ENCODE peak calls at places on chromosomes 4 and X, in ten cellular contexts. Y, A, H, J, T, X, U, D, S and R are unnamed samples.
A peak's percentile ranks its signal among the peaks of the same experiment; 100 is the strongest.

GRCh38 chrX:43474321-43474720 is 181.8 kb upstream of the MAOA start:
- DNase-seq in D (no peak), J (no peak), S (no peak), A (no peak), T (no peak), Y (no peak), X (no peak), H (no peak), U (peak; percentile 21), R (no peak)

GRCh38 chrX:40912576-40912975 is 172.7 kb upstream of the USP9X start:
- DNase-seq in T (no peak), A (no peak), U (peak; percentile 81), J (no peak), S (no peak), Y (peak; percentile 21), H (no peak), X (no peak), D (no peak), R (no peak)

GRCh38 chrX:79466636-79467035 is 99.5 kb upstream of the ITM2A start:
- DNase-seq in T (no peak), J (no peak), D (no peak), U (no peak), X (no peak), A (no peak), Y (no peak), H (no peak), S (no peak), R (no peak)

GRCh38 chrX:55709735-55710134 is 7.8 kb upstream of the RRAGB start:
- DNase-seq in S (no peak), D (peak; percentile 25), J (no peak), A (no peak), X (no peak), Y (peak; percentile 8), H (peak; percentile 45), U (peak; percentile 37), T (no peak), R (no peak)

GRCh38 chr4:26410385-26411293 is 79.6 kb downstream of the CCKAR start:
- DNase-seq in Y (peak; percentile 73), J (peak; percentile 63), A (no peak), H (peak; percentile 65), U (peak; percentile 42), T (no peak), D (peak; percentile 72), X (no peak), S (peak; percentile 33), R (no peak)

GRCh38 chr4:40995850-40996249 is 218.5 kb downstream of the APBB2 start:
- DNase-seq in H (peak; percentile 20), X (no peak), S (no peak), D (peak; percentile 74), A (no peak), T (no peak), J (no peak), U (no peak), Y (no peak), R (no peak)

GRCh38 chrX:132171881-132172280 is 44.1 kb upstream of the FRMD7 start:
- DNase-seq in U (no peak), A (no peak), D (no peak), J (no peak), X (no peak), Y (no peak), S (no peak), H (no peak), T (no peak), R (no peak)

GRCh38 chr4:38774181-38774580 is 8.6 kb downstream of the TLR10 start:
- DNase-seq in J (no peak), Y (no peak), H (no peak), A (no peak), X (no peak), D (no peak), S (no peak), T (no peak), U (peak; percentile 75), R (no peak)

GRCh38 chrX:16186380-16187007 is 19.2 kb downstream of the MAGEB17 start:
- DNase-seq in H (no peak), U (no peak), J (no peak), S (no peak), T (no peak), X (no peak), D (no peak), Y (no peak), A (no peak), R (no peak)

GRCh38 chrX:19879181-19879580 is 8.2 kb downstream of the SH3KBP1 start:
- DNase-seq in U (no peak), T (no peak), H (no peak), J (no peak), X (no peak), S (peak; percentile 15), A (no peak), Y (no peak), D (no peak), R (no peak)

GRCh38 chrX:153817291-153817690 is 13.1 kb downstream of the PDZD4 start:
- DNase-seq in J (no peak), X (no peak), S (no peak), D (no peak), U (no peak), A (no peak), H (no peak), Y (no peak), T (no peak), R (no peak)

GRCh38 chr4:26473893-26474292 is 16.4 kb downstream of the CCKAR start:
- DNase-seq in S (no peak), A (no peak), X (no peak), D (no peak), T (no peak), H (peak; percentile 41), Y (no peak), U (no peak), J (no peak), R (no peak)

GRCh38 chr4:114384629-114385028 is 214.0 kb upstream of the UGT8 start:
- DNase-seq in H (peak; percentile 36), A (no peak), J (no peak), U (no peak), X (no peak), D (peak; percentile 68), T (no peak), Y (peak; percentile 58), S (peak; percentile 5), R (no peak)

GRCh38 chr4:98673978-98674377 is 15.6 kb upstream of the TSPAN5 start:
- DNase-seq in A (no peak), Y (no peak), X (no peak), T (no peak), J (no peak), D (no peak), S (no peak), H (no peak), U (no peak), R (no peak)

GRCh38 chr4:75018811-75019210 is 85.9 kb downstream of the PARM1 start:
- DNase-seq in H (no peak), X (no peak), J (no peak), S (no peak), D (no peak), Y (no peak), A (no peak), U (no peak), T (no peak), R (no peak)

DNA sequence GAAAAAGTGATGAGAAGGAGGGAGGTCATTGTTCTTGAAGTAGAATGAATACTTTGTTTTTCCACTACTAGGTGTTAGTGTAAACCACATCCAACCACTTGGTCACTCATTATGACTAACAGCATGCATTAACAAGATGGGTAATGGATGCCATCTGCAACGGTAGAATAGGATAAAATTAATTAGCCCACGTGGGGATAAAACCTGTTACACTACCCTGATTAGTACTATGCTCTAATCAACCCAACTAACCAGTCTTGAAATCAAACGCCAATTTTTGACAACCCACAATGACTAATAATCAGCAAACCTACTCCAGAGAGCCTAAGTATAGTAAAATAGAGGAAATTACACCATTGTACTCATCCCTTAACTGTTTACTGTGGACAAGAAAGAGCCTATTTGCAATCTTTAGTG is 93.4 kb upstream of the MCF2 start:
- DNase-seq in J (no peak), S (no peak), D (no peak), T (no peak), Y (no peak), X (no peak), U (no peak), H (no peak), A (no peak), R (no peak)
- TF ChIP-seq CTCF in J (no peak), S (no peak), D (no peak), T (no peak), Y (no peak), X (no peak), U (no peak), H (no peak), A (no peak), R (no peak)

GRCh38 chr4:82578935-82579334 is 17.1 kb upstream of the TMEM150C start:
- DNase-seq in X (no peak), U (no peak), A (no peak), T (no peak), H (no peak), Y (no peak), D (no peak), S (no peak), J (no peak), R (no peak)
- TF ChIP-seq CTCF in X (no peak), U (peak; percentile 27), A (no peak), T (peak; percentile 27), H (no peak), Y (no peak), D (peak; percentile 36), S (no peak), J (no peak), R (no peak)

GRCh38 chrX:37905436-37906147 is 58.2 kb upstream of the DYNLT3 start:
- DNase-seq in S (peak; percentile 27), A (peak; percentile 31), T (peak; percentile 25), H (no peak), Y (peak; percentile 90), D (peak; percentile 78), J (no peak), U (no peak), X (peak; percentile 23), R (no peak)
- TF ChIP-seq CTCF in S (no peak), A (peak; percentile 29), T (no peak), H (no peak), Y (peak; percentile 61), D (peak; percentile 36), J (peak; percentile 9), U (peak; percentile 15), X (no peak), R (no peak)

GRCh38 chr4:95107004-95107403 is 349.2 kb downstream of the BMPR1B start:
- DNase-seq in T (no peak), J (no peak), H (no peak), X (no peak), U (no peak), A (no peak), S (no peak), D (no peak), Y (no peak), R (no peak)

GRCh38 chr4:95105983-95106382 is 348.2 kb downstream of the BMPR1B start:
- DNase-seq in Y (no peak), H (no peak), J (no peak), S (no peak), U (no peak), D (no peak), A (no peak), T (no peak), X (no peak), R (no peak)

GRCh38 chr4:95105112-95105511 is 347.4 kb downstream of the BMPR1B start:
- DNase-seq in U (no peak), A (peak; percentile 48), H (no peak), X (no peak), Y (no peak), T (no peak), D (no peak), J (no peak), S (no peak), R (no peak)

GRCh38 chr4:95106408-95106928 is 348.7 kb downstream of the BMPR1B start:
- DNase-seq in A (no peak), S (no peak), X (no peak), Y (no peak), H (no peak), U (no peak), T (no peak), D (peak; percentile 41), J (no peak), R (no peak)

GRCh38 chr4:95102391-95102790 is 344.6 kb downstream of the BMPR1B start:
- DNase-seq in H (no peak), S (no peak), T (no peak), U (no peak), D (no peak), J (no peak), X (no peak), A (no peak), Y (no peak), R (no peak)
- TF ChIP-seq CTCF in H (no peak), S (no peak), T (no peak), U (no peak), D (no peak), J (no peak), X (no peak), A (no peak), Y (no peak), R (no peak)